ENCODE peak calls at places on chromosomes 6 and 20, in ten cellular contexts. One of them, this sample, is unnamed.

GRCh38 chr6:116118608-116119007 is 7.3 kb downstream of the COL10A1 start:
- DNase-seq in GM12878: no peak
- DNase-seq in non-pigmented ciliary epithelial cell: no peak
- DNase-seq in AG04449: no peak
- DNase-seq in left cardiac atrium: no peak
- DNase-seq in cardiac fibroblast: peak
- DNase-seq in left kidney: no peak
- DNase-seq in OCI-M1: no peak
- DNase-seq in fibroblast of lung: peak
- DNase-seq in activated T-helper 1 cell treated with anti-CD3 and anti-CD28 coated beads, Interleukin-12 subunit alpha, Interleukin-12 subunit beta, Interleukin-2, Interleukin-4 antibody, amounts not matched to agents 30 ng/mL and 10 ng/mL and 1 ng/mL, durations not matched to agents 14 hours and 24 hours and 36 hours: no peak
- DNase-seq in this sample: no peak

GRCh38 chr6:113734886-113735481 is 122.2 kb upstream of the MARCKS start:
- DNase-seq in activated T-helper 1 cell treated with anti-CD3 and anti-CD28 coated beads, Interleukin-12 subunit alpha, Interleukin-12 subunit beta, Interleukin-2, Interleukin-4 antibody, amounts not matched to agents 30 ng/mL and 10 ng/mL and 1 ng/mL, durations not matched to agents 14 hours and 24 hours and 36 hours: no peak
- DNase-seq in non-pigmented ciliary epithelial cell: no peak
- DNase-seq in left cardiac atrium: no peak
- DNase-seq in fibroblast of lung: peak
- DNase-seq in AG04449: no peak
- DNase-seq in OCI-M1: peak
- DNase-seq in cardiac fibroblast: peak
- DNase-seq in left kidney: no peak
- DNase-seq in GM12878: no peak
- DNase-seq in this sample: peak

GRCh38 chr6:164098857-164099534 is 684.5 kb downstream of the QKI start:
- DNase-seq in AG04449: no peak
- DNase-seq in cardiac fibroblast: peak
- DNase-seq in left cardiac atrium: peak
- DNase-seq in activated T-helper 1 cell treated with anti-CD3 and anti-CD28 coated beads, Interleukin-12 subunit alpha, Interleukin-12 subunit beta, Interleukin-2, Interleukin-4 antibody, amounts not matched to agents 30 ng/mL and 10 ng/mL and 1 ng/mL, durations not matched to agents 14 hours and 24 hours and 36 hours: no peak
- DNase-seq in left kidney: no peak
- DNase-seq in non-pigmented ciliary epithelial cell: no peak
- DNase-seq in OCI-M1: peak
- DNase-seq in fibroblast of lung: peak
- DNase-seq in GM12878: no peak
- DNase-seq in this sample: no peak

GRCh38 chr6:35377002-35377401 is 34.6 kb downstream of the PPARD start:
- DNase-seq in left kidney: no peak
- DNase-seq in left cardiac atrium: no peak
- DNase-seq in fibroblast of lung: peak
- DNase-seq in cardiac fibroblast: no peak
- DNase-seq in activated T-helper 1 cell treated with anti-CD3 and anti-CD28 coated beads, Interleukin-12 subunit alpha, Interleukin-12 subunit beta, Interleukin-2, Interleukin-4 antibody, amounts not matched to agents 30 ng/mL and 10 ng/mL and 1 ng/mL, durations not matched to agents 14 hours and 24 hours and 36 hours: no peak
- DNase-seq in non-pigmented ciliary epithelial cell: no peak
- DNase-seq in OCI-M1: no peak
- DNase-seq in AG04449: no peak
- DNase-seq in GM12878: no peak
- DNase-seq in this sample: peak

GRCh38 chr20:38870733-38871559 is 55.3 kb upstream of the FAM83D start:
- DNase-seq in AG04449: no peak
- DNase-seq in fibroblast of lung: peak
- DNase-seq in GM12878: no peak
- DNase-seq in left kidney: peak
- DNase-seq in non-pigmented ciliary epithelial cell: no peak
- DNase-seq in OCI-M1: no peak
- DNase-seq in left cardiac atrium: no peak
- DNase-seq in cardiac fibroblast: peak
- DNase-seq in activated T-helper 1 cell treated with anti-CD3 and anti-CD28 coated beads, Interleukin-12 subunit alpha, Interleukin-12 subunit beta, Interleukin-2, Interleukin-4 antibody, amounts not matched to agents 30 ng/mL and 10 ng/mL and 1 ng/mL, durations not matched to agents 14 hours and 24 hours and 36 hours: no peak
- DNase-seq in this sample: no peak

GRCh38 chr6:87936065-87936464 is 111.6 kb upstream of the SPACA1 start:
- DNase-seq in cardiac fibroblast: no peak
- DNase-seq in left cardiac atrium: no peak
- DNase-seq in AG04449: no peak
- DNase-seq in left kidney: peak
- DNase-seq in OCI-M1: no peak
- DNase-seq in GM12878: no peak
- DNase-seq in fibroblast of lung: no peak
- DNase-seq in activated T-helper 1 cell treated with anti-CD3 and anti-CD28 coated beads, Interleukin-12 subunit alpha, Interleukin-12 subunit beta, Interleukin-2, Interleukin-4 antibody, amounts not matched to agents 30 ng/mL and 10 ng/mL and 1 ng/mL, durations not matched to agents 14 hours and 24 hours and 36 hours: no peak
- DNase-seq in non-pigmented ciliary epithelial cell: no peak
- DNase-seq in this sample: no peak

GRCh38 chr6:17116090-17116387 is 14.2 kb downstream of the STMND1 start:
- DNase-seq in OCI-M1: no peak
- DNase-seq in fibroblast of lung: no peak
- DNase-seq in left kidney: no peak
- DNase-seq in left cardiac atrium: no peak
- DNase-seq in cardiac fibroblast: no peak
- DNase-seq in non-pigmented ciliary epithelial cell: no peak
- DNase-seq in AG04449: no peak
- DNase-seq in activated T-helper 1 cell treated with anti-CD3 and anti-CD28 coated beads, Interleukin-12 subunit alpha, Interleukin-12 subunit beta, Interleukin-2, Interleukin-4 antibody, amounts not matched to agents 30 ng/mL and 10 ng/mL and 1 ng/mL, durations not matched to agents 14 hours and 24 hours and 36 hours: no peak
- DNase-seq in GM12878: no peak
- DNase-seq in this sample: no peak

GRCh38 chr6:87806098-87806497 is 104.1 kb upstream of the AKIRIN2 start:
- DNase-seq in GM12878: no peak
- DNase-seq in AG04449: no peak
- DNase-seq in OCI-M1: no peak
- DNase-seq in cardiac fibroblast: no peak
- DNase-seq in left kidney: no peak
- DNase-seq in non-pigmented ciliary epithelial cell: no peak
- DNase-seq in activated T-helper 1 cell treated with anti-CD3 and anti-CD28 coated beads, Interleukin-12 subunit alpha, Interleukin-12 subunit beta, Interleukin-2, Interleukin-4 antibody, amounts not matched to agents 30 ng/mL and 10 ng/mL and 1 ng/mL, durations not matched to agents 14 hours and 24 hours and 36 hours: no peak
- DNase-seq in fibroblast of lung: no peak
- DNase-seq in left cardiac atrium: no peak
- DNase-seq in this sample: no peak

GRCh38 chr20:49888341-49889244 is 26.7 kb downstream of the SPATA2 start:
- DNase-seq in non-pigmented ciliary epithelial cell: no peak
- DNase-seq in GM12878: peak
- DNase-seq in fibroblast of lung: peak
- DNase-seq in AG04449: no peak
- DNase-seq in OCI-M1: peak
- DNase-seq in left kidney: peak
- DNase-seq in left cardiac atrium: no peak
- DNase-seq in cardiac fibroblast: peak
- DNase-seq in activated T-helper 1 cell treated with anti-CD3 and anti-CD28 coated beads, Interleukin-12 subunit alpha, Interleukin-12 subunit beta, Interleukin-2, Interleukin-4 antibody, amounts not matched to agents 30 ng/mL and 10 ng/mL and 1 ng/mL, durations not matched to agents 14 hours and 24 hours and 36 hours: peak
- DNase-seq in this sample: peak

GRCh38 chr6:11784341-11784740 is 5.7 kb upstream of the ADTRP start:
- DNase-seq in cardiac fibroblast: no peak
- DNase-seq in OCI-M1: no peak
- DNase-seq in AG04449: no peak
- DNase-seq in left kidney: no peak
- DNase-seq in fibroblast of lung: no peak
- DNase-seq in non-pigmented ciliary epithelial cell: no peak
- DNase-seq in left cardiac atrium: no peak
- DNase-seq in activated T-helper 1 cell treated with anti-CD3 and anti-CD28 coated beads, Interleukin-12 subunit alpha, Interleukin-12 subunit beta, Interleukin-2, Interleukin-4 antibody, amounts not matched to agents 30 ng/mL and 10 ng/mL and 1 ng/mL, durations not matched to agents 14 hours and 24 hours and 36 hours: no peak
- DNase-seq in GM12878: no peak
- DNase-seq in this sample: no peak

GRCh38 chr20:22160254-22160653 is 424.1 kb downstream of the FOXA2 start:
- DNase-seq in AG04449: no peak
- DNase-seq in fibroblast of lung: no peak
- DNase-seq in left kidney: peak
- DNase-seq in GM12878: no peak
- DNase-seq in non-pigmented ciliary epithelial cell: no peak
- DNase-seq in OCI-M1: no peak
- DNase-seq in cardiac fibroblast: no peak
- DNase-seq in activated T-helper 1 cell treated with anti-CD3 and anti-CD28 coated beads, Interleukin-12 subunit alpha, Interleukin-12 subunit beta, Interleukin-2, Interleukin-4 antibody, amounts not matched to agents 30 ng/mL and 10 ng/mL and 1 ng/mL, durations not matched to agents 14 hours and 24 hours and 36 hours: no peak
- DNase-seq in left cardiac atrium: no peak
- DNase-seq in this sample: no peak

GRCh38 chr6:134676307-134677281 is 273.3 kb downstream of the ALDH8A1 start:
- DNase-seq in fibroblast of lung: peak
- DNase-seq in AG04449: no peak
- DNase-seq in GM12878: no peak
- DNase-seq in left kidney: peak
- DNase-seq in non-pigmented ciliary epithelial cell: no peak
- DNase-seq in activated T-helper 1 cell treated with anti-CD3 and anti-CD28 coated beads, Interleukin-12 subunit alpha, Interleukin-12 subunit beta, Interleukin-2, Interleukin-4 antibody, amounts not matched to agents 30 ng/mL and 10 ng/mL and 1 ng/mL, durations not matched to agents 14 hours and 24 hours and 36 hours: no peak
- DNase-seq in OCI-M1: no peak
- DNase-seq in left cardiac atrium: no peak
- DNase-seq in cardiac fibroblast: peak
- DNase-seq in this sample: peak

GRCh38 chr6:105459049-105459448 is 56.2 kb upstream of the PREP start:
- DNase-seq in fibroblast of lung: peak
- DNase-seq in AG04449: no peak
- DNase-seq in left kidney: no peak
- DNase-seq in left cardiac atrium: no peak
- DNase-seq in activated T-helper 1 cell treated with anti-CD3 and anti-CD28 coated beads, Interleukin-12 subunit alpha, Interleukin-12 subunit beta, Interleukin-2, Interleukin-4 antibody, amounts not matched to agents 30 ng/mL and 10 ng/mL and 1 ng/mL, durations not matched to agents 14 hours and 24 hours and 36 hours: no peak
- DNase-seq in GM12878: peak
- DNase-seq in OCI-M1: no peak
- DNase-seq in non-pigmented ciliary epithelial cell: no peak
- DNase-seq in cardiac fibroblast: peak
- DNase-seq in this sample: peak

GRCh38 chr6:140230282-140230681 is 855.8 kb upstream of the CITED2 start:
- DNase-seq in GM12878: no peak
- DNase-seq in OCI-M1: no peak
- DNase-seq in AG04449: no peak
- DNase-seq in left cardiac atrium: no peak
- DNase-seq in activated T-helper 1 cell treated with anti-CD3 and anti-CD28 coated beads, Interleukin-12 subunit alpha, Interleukin-12 subunit beta, Interleukin-2, Interleukin-4 antibody, amounts not matched to agents 30 ng/mL and 10 ng/mL and 1 ng/mL, durations not matched to agents 14 hours and 24 hours and 36 hours: no peak
- DNase-seq in cardiac fibroblast: no peak
- DNase-seq in non-pigmented ciliary epithelial cell: no peak
- DNase-seq in left kidney: no peak
- DNase-seq in fibroblast of lung: no peak
- DNase-seq in this sample: no peak

GRCh38 chr6:5085638-5086293 is 625 bp downstream of the PPP1R3G start:
- DNase-seq in left cardiac atrium: peak
- DNase-seq in GM12878: no peak
- DNase-seq in OCI-M1: no peak
- DNase-seq in non-pigmented ciliary epithelial cell: no peak
- DNase-seq in activated T-helper 1 cell treated with anti-CD3 and anti-CD28 coated beads, Interleukin-12 subunit alpha, Interleukin-12 subunit beta, Interleukin-2, Interleukin-4 antibody, amounts not matched to agents 30 ng/mL and 10 ng/mL and 1 ng/mL, durations not matched to agents 14 hours and 24 hours and 36 hours: no peak
- DNase-seq in cardiac fibroblast: peak
- DNase-seq in left kidney: peak
- DNase-seq in fibroblast of lung: peak
- DNase-seq in AG04449: no peak
- DNase-seq in this sample: peak

GRCh38 chr20:2032168-2032567 is 38.3 kb upstream of the PDYN start:
- DNase-seq in left cardiac atrium: no peak
- DNase-seq in fibroblast of lung: no peak
- DNase-seq in cardiac fibroblast: no peak
- DNase-seq in AG04449: no peak
- DNase-seq in activated T-helper 1 cell treated with anti-CD3 and anti-CD28 coated beads, Interleukin-12 subunit alpha, Interleukin-12 subunit beta, Interleukin-2, Interleukin-4 antibody, amounts not matched to agents 30 ng/mL and 10 ng/mL and 1 ng/mL, durations not matched to agents 14 hours and 24 hours and 36 hours: no peak
- DNase-seq in GM12878: no peak
- DNase-seq in left kidney: no peak
- DNase-seq in non-pigmented ciliary epithelial cell: no peak
- DNase-seq in OCI-M1: no peak
- DNase-seq in this sample: peak

This sample was measured in foreskin fibroblast.